ENCODE peak calls at places on chromosomes 5 and 9, in nine cellular contexts. Q, M, S, C, Z, Y, L, J and A are unnamed samples.

GRCh38 chr9:2857564-2858198 is 13.8 kb upstream of the PUM3 start:
- DNase-seq in L (peak; percentile 80), C (peak; percentile 84), Z (peak; percentile 74), M (peak; percentile 59), S (peak; percentile 72), J (peak; percentile 78), Y (peak; percentile 61), Q (peak; percentile 19), A (peak; percentile 75)

GRCh38 chr5:110651507-110651906 is 75.0 kb downstream of the TMEM232 start:
- DNase-seq in J (no peak), S (no peak), L (no peak), Q (no peak), Z (no peak), C (peak; percentile 8), Y (no peak), M (no peak), A (no peak)

GRCh38 chr5:124963236-124963929 is 216.9 kb upstream of the ZNF608 start:
- DNase-seq in L (no peak), S (peak; percentile 93), Z (peak; percentile 92), Q (no peak), Y (no peak), M (no peak), J (peak; percentile 81), C (peak; percentile 95), A (peak; percentile 32)

GRCh38 chr9:8259028-8259427 is 459.4 kb upstream of the DMAC1 start:
- DNase-seq in Q (no peak), M (no peak), C (no peak), Z (no peak), L (no peak), S (no peak), Y (no peak), J (no peak), A (no peak)

GRCh38 chr5:179484201-179484600 is 66.2 kb upstream of the RUFY1 start:
- DNase-seq in J (no peak), Y (no peak), Z (no peak), Q (no peak), L (no peak), M (no peak), S (no peak), C (no peak), A (no peak)

GRCh38 chr9:134123764-134124128 is 12.1 kb upstream of the WDR5 start:
- DNase-seq in S (no peak), L (no peak), J (no peak), Z (peak; percentile 56), Y (no peak), Q (no peak), M (no peak), C (no peak), A (no peak)

GRCh38 chr9:93600504-93600903 is 24.1 kb downstream of the PHF2 start:
- DNase-seq in Z (no peak), Q (no peak), J (no peak), S (no peak), M (no peak), Y (no peak), L (peak; percentile 67), C (no peak), A (no peak)

GRCh38 chr5:11903121-11903613 is 1.1 kb downstream of the CTNND2 start:
- DNase-seq in Y (no peak), Z (no peak), Q (no peak), M (no peak), L (no peak), J (peak; percentile 2), C (no peak), S (no peak), A (no peak)